ENCODE peak calls at places on chromosomes 11 and 22, in four cellular contexts. P is IMR-90, I is suprapubic skin, W is adrenal gland. Y is an unnamed sample.

GRCh38 chr11:96061730-96062524 is 138.0 kb upstream of the MTMR2 start:
- DNase-seq in I (no peak), W (no peak), P (peak; percentile 51), Y (no peak)

GRCh38 chr11:112454841-112455240 is 194.2 kb upstream of the PLET1 start:
- DNase-seq in P (no peak), W (no peak), I (no peak), Y (no peak)

GRCh38 chr11:1382831-1383607 is 6.7 kb upstream of the BRSK2 start:
- DNase-seq in W (peak; percentile 89), P (peak; percentile 79), I (peak; percentile 87), Y (peak; percentile 83)

GRCh38 chr11:15038963-15039362 is 34.4 kb upstream of the CALCB start:
- DNase-seq in P (peak; percentile 15), W (no peak), I (no peak), Y (no peak)

GRCh38 chr11:85948884-85949283 is 93.7 kb downstream of the CCDC83 start:
- DNase-seq in W (no peak), I (no peak), P (peak; percentile 35), Y (no peak)

GRCh38 chr11:94128171-94128745 is 383 bp upstream of the PANX1 start:
- DNase-seq in I (no peak), W (peak; percentile 49), P (no peak), Y (no peak)

GRCh38 chr11:70501026-70501901 is 102.9 kb downstream of the CTTN start:
- DNase-seq in W (no peak), P (no peak), I (no peak), Y (no peak)

GRCh38 chr11:105344938-105345337 is 205.4 kb upstream of the CARD18 start:
- DNase-seq in W (no peak), I (no peak), P (no peak), Y (no peak)

GRCh38 chr11:91394718-91395414 is 829.8 kb upstream of the FAT3 start:
- DNase-seq in W (no peak), P (no peak), I (no peak), Y (no peak)

GRCh38 chr22:28014141-28015055 is 95.3 kb upstream of the PITPNB start:
- DNase-seq in P (no peak), I (no peak), W (no peak), Y (no peak)

GRCh38 chr11:48085688-48086087 is 105.3 kb downstream of the PTPRJ start:
- DNase-seq in P (no peak), W (no peak), I (no peak), Y (no peak)

GRCh38 chr22:44214187-44214586 is 33.5 kb downstream of the PARVG start:
- DNase-seq in W (no peak), P (no peak), I (no peak), Y (no peak)

GRCh38 chr11:40054631-40055030 is 1404.8 kb downstream of the LRRC4C start:
- DNase-seq in P (no peak), I (no peak), W (no peak), Y (no peak)

GRCh38 chr11:99773646-99774045 is 752.9 kb downstream of the CNTN5 start:
- DNase-seq in I (no peak), W (peak; percentile 45), P (peak; percentile 60), Y (no peak)

GRCh38 chr11:64466115-64466718 is 107.3 kb downstream of the RPS6KA4 start:
- DNase-seq in P (no peak), W (no peak), I (no peak), Y (no peak)

GRCh38 chr11:17256512-17256911 is 20.0 kb upstream of the NUCB2 start:
- DNase-seq in P (peak; percentile 99), I (no peak), W (no peak), Y (no peak)

GRCh38 chr11:77377734-77378133 is 76.2 kb upstream of the GDPD4 start:
- DNase-seq in I (no peak), W (no peak), P (peak; percentile 10), Y (no peak)

GRCh38 chr11:128686745-128687177 is 7.1 kb upstream of the FLI1 start:
- DNase-seq in W (no peak), I (no peak), P (peak; percentile 50), Y (no peak)

GRCh38 chr22:27137809-27138400 is 480.5 kb downstream of the MIAT start:
- DNase-seq in W (no peak), P (no peak), I (no peak), Y (no peak)

GRCh38 chr11:133745791-133746190 is 99.5 kb downstream of the SPATA19 start:
- DNase-seq in W (no peak), I (no peak), P (no peak), Y (no peak)

GRCh38 chr11:123547180-123547579 is 107.2 kb downstream of the SCN3B start:
- DNase-seq in I (no peak), P (no peak), W (no peak), Y (no peak)

DNA sequence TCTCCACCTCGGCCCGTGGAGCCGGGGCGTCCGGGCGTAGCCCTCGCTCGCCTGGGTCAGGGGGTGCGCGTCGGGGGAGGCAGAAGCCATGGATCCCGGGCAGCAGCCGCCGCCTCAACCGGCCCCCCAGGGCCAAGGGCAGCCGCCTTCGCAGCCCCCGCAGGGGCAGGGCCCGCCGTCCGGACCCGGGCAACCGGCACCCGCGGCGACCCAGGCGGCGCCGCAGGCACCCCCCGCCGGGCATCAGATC is 439 bp downstream of the YAP1 start:
- DNase-seq in P (no peak), I (peak; percentile 63), W (no peak), Y (no peak)
- H3K4me3 ChIP-seq in P (peak overlapping the region; percentile 89), I (peak overlapping the region; percentile 96), W (peak overlapping the region; percentile 45), Y (no peak overlapping the region)

GRCh38 chr11:68927280-68928107 is 23.8 kb downstream of the IGHMBP2 start:
- DNase-seq in I (no peak), P (peak; percentile 36), W (no peak), Y (no peak)

GRCh38 chr11:68928481-68928880 is 24.8 kb downstream of the IGHMBP2 start:
- DNase-seq in W (no peak), I (no peak), P (no peak), Y (no peak)

GRCh38 chr11:68928108-68928429 is 24.4 kb downstream of the IGHMBP2 start:
- DNase-seq in W (no peak), I (no peak), P (no peak), Y (no peak)

GRCh38 chr11:68929706-68930605 is 26.3 kb downstream of the IGHMBP2 start:
- DNase-seq in P (no peak), W (no peak), I (no peak), Y (no peak)

GRCh38 chr11:68929135-68929534 is 25.4 kb downstream of the IGHMBP2 start:
- DNase-seq in P (no peak), I (no peak), W (no peak), Y (no peak)
- H3K36me3 ChIP-seq in P (peaks cover 50% of the 10 kb centered on the region), I (peaks cover 84% of the 10 kb centered on the region), W (no peaks in the 10 kb centered on the region), Y (peaks cover 31% of the 10 kb centered on the region)

GRCh38 chr11:126352934-126353801 is 2.3 kb upstream of the ST3GAL4 start:
- DNase-seq in I (peak; percentile 35), P (peak; percentile 75), W (no peak), Y (no peak)

GRCh38 chr11:126354631-126355323 is 709 bp upstream of the ST3GAL4 start:
- DNase-seq in W (no peak), P (no peak), I (peak; percentile 53), Y (peak; percentile 28)

GRCh38 chr11:126348806-126349582 is 6.5 kb upstream of the ST3GAL4 start:
- DNase-seq in P (peak; percentile 36), I (no peak), W (no peak), Y (no peak)

GRCh38 chr11:126350811-126351210 is 4.7 kb upstream of the ST3GAL4 start:
- DNase-seq in P (no peak), W (no peak), I (no peak), Y (no peak)

GRCh38 chr11:126352163-126352562 is 3.3 kb upstream of the ST3GAL4 start:
- DNase-seq in P (no peak), I (peak; percentile 48), W (no peak), Y (no peak)
- H3K4me3 ChIP-seq in P (no peak overlapping the region), I (no peak overlapping the region), W (no peak overlapping the region), Y (no peak overlapping the region)

GRCh38 chr22:20095521-20095920 is 15.5 kb downstream of the DGCR8 start:
- DNase-seq in I (no peak), W (no peak), P (no peak), Y (no peak)
- H3K36me3 ChIP-seq in I (peaks cover 98% of the 10 kb centered on the region), W (no peaks in the 10 kb centered on the region), P (peaks cover 71% of the 10 kb centered on the region), Y (peaks cover 27% of the 10 kb centered on the region)

GRCh38 chr22:31289335-31289734 is 3.0 kb downstream of the PIK3IP1 start:
- DNase-seq in P (no peak), I (no peak), W (no peak), Y (no peak)

GRCh38 chr22:31288496-31289235 is 3.6 kb downstream of the PIK3IP1 start:
- DNase-seq in P (no peak), I (no peak), W (peak; percentile 45), Y (no peak)

GRCh38 chr22:31286360-31287255 is 5.7 kb downstream of the PIK3IP1 start:
- DNase-seq in I (no peak), W (peak; percentile 41), P (no peak), Y (no peak)

GRCh38 chr22:31290494-31291402 is 1.5 kb downstream of the PIK3IP1 start:
- DNase-seq in W (peak; percentile 95), I (peak; percentile 97), P (peak; percentile 90), Y (peak; percentile 95)

GRCh38 chr22:31287818-31288495 is 4.3 kb downstream of the PIK3IP1 start:
- DNase-seq in I (no peak), W (no peak), P (no peak), Y (no peak)
- H3K4me3 ChIP-seq in I (no peak overlapping the region), W (no peak overlapping the region), P (no peak overlapping the region), Y (no peak overlapping the region)

GRCh38 chr22:46320166-46320710 is 15.3 kb upstream of the TRMU start:
- DNase-seq in W (no peak), P (no peak), I (no peak), Y (no peak)

GRCh38 chr22:46317646-46318045 is 17.9 kb upstream of the TRMU start:
- DNase-seq in P (no peak), W (no peak), I (no peak), Y (no peak)

GRCh38 chr22:46319319-46319718 is 16.2 kb upstream of the TRMU start:
- DNase-seq in I (no peak), P (no peak), W (no peak), Y (no peak)

GRCh38 chr22:46320716-46321386 is 14.7 kb upstream of the TRMU start:
- DNase-seq in P (no peak), I (no peak), W (no peak), Y (no peak)

DNA sequence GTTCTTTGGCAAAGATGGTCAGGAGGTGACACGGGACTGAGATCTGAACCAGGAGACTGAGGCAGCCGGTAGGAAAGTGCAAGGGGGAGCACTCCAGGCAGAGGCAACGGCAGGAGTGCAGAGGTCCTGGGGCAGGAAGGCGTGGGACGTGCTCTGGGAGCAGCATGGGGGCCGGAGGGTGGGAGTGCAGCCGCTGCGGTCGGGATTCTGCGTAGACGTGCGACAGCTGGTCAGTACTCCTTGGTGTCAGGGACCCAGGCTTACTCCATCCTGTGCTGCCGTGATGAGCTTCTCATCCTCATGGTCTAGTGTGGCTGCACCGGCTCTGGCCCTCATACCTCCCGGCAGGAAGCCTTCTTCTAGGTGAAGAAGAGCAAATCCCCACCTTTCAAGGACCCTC is 16.9 kb upstream of the TRMU start:
- DNase-seq in P (no peak), W (no peak), I (no peak), Y (no peak)
- H3K36me3 ChIP-seq in P (peaks cover 17% of the 10 kb centered on the region), W (no peaks in the 10 kb centered on the region), I (no peaks in the 10 kb centered on the region), Y (peaks cover 36% of the 10 kb centered on the region)

GRCh38 chr11:36110698-36111410 is 167.0 kb downstream of the LDLRAD3 start:
- DNase-seq in P (no peak), I (no peak), W (no peak), Y (no peak)

GRCh38 chr11:36109499-36109849 is 165.6 kb downstream of the LDLRAD3 start:
- DNase-seq in P (no peak), W (no peak), I (no peak), Y (no peak)

GRCh38 chr11:36105743-36106581 is 162.1 kb downstream of the LDLRAD3 start:
- DNase-seq in I (no peak), P (no peak), W (no peak), Y (no peak)

GRCh38 chr11:36108812-36109498 is 165.1 kb downstream of the LDLRAD3 start:
- DNase-seq in P (no peak), W (no peak), I (no peak), Y (no peak)

GRCh38 chr11:36109850-36110606 is 166.2 kb downstream of the LDLRAD3 start:
- DNase-seq in P (no peak), I (no peak), W (no peak), Y (peak; percentile 63)
- H3K4me3 ChIP-seq in P (no peak overlapping the region), I (no peak overlapping the region), W (no peak overlapping the region), Y (no peak overlapping the region)

Y was measured in GM06990.